ENCODE peak calls at places on chromosomes 16 and 17, in four cellular contexts. D is GM12878, O is A549, L is HepG2. P is an unnamed sample.

GRCh38 chr17:38579934-38580333 is 25.8 kb downstream of the SRCIN1 start:
- DNase-seq in O (peak), D (no peak), L (peak), P (peak)

GRCh38 chr16:88300463-88300835 is 82.3 kb upstream of the ZNF469 start:
- DNase-seq in D (no peak), O (no peak), L (no peak), P (no peak)

GRCh38 chr16:28596115-28596630 is 677 bp downstream of the SULT1A2 start:
- DNase-seq in D (no peak), L (peak), O (no peak), P (peak)

GRCh38 chr17:73564856-73565255 is 79.4 kb downstream of the SDK2 start:
- DNase-seq in D (no peak), O (no peak), L (no peak), P (no peak)

GRCh38 chr16:67155305-67156145 is 4.2 kb downstream of the TRADD start:
- DNase-seq in D (no peak), L (peak), O (peak), P (peak)

GRCh38 chr17:48330386-48330785 is 99.6 kb downstream of the SKAP1 start:
- DNase-seq in L (no peak), D (no peak), O (no peak), P (no peak)

GRCh38 chr16:66927012-66927436 is 1.7 kb upstream of the RRAD start:
- DNase-seq in L (peak), O (peak), D (no peak), P (no peak)

GRCh38 chr16:14289692-14290340 is 218.7 kb downstream of the MRTFB start:
- DNase-seq in L (peak), O (peak), D (no peak), P (peak)

GRCh38 chr16:25109643-25110042 is 1.9 kb upstream of the LCMT1 start:
- DNase-seq in L (peak), D (no peak), O (peak), P (no peak)

GRCh38 chr16:87297918-87298631 is 19.1 kb downstream of the C16orf95 start:
- DNase-seq in D (no peak), L (peak), O (peak), P (peak)

GRCh38 chr16:62018301-62019060 is 17.8 kb downstream of the CDH8 start:
- DNase-seq in O (no peak), D (no peak), L (no peak), P (no peak)

GRCh38 chr17:17300624-17301568 is 2.3 kb upstream of the NT5M start:
- DNase-seq in D (no peak), O (peak), L (no peak), P (no peak)
- TF ChIP-seq KDM1A in D (no peak), O (peak), L (no peak), P (no peak)

GRCh38 chr17:43830510-43831145 is 2.3 kb downstream of the MPP3 start:
- DNase-seq in L (no peak), O (no peak), D (no peak), P (no peak)

GRCh38 chr17:43832168-43832975 is 574 bp downstream of the MPP3 start:
- DNase-seq in L (peak), O (peak), D (no peak), P (peak)

GRCh38 chr17:43834106-43834505 is 1.2 kb upstream of the MPP3 start:
- DNase-seq in O (peak), D (no peak), L (no peak), P (no peak)

GRCh38 chr17:43831633-43832032 is 1.3 kb downstream of the MPP3 start:
- DNase-seq in O (no peak), L (no peak), D (no peak), P (no peak)

DNA sequence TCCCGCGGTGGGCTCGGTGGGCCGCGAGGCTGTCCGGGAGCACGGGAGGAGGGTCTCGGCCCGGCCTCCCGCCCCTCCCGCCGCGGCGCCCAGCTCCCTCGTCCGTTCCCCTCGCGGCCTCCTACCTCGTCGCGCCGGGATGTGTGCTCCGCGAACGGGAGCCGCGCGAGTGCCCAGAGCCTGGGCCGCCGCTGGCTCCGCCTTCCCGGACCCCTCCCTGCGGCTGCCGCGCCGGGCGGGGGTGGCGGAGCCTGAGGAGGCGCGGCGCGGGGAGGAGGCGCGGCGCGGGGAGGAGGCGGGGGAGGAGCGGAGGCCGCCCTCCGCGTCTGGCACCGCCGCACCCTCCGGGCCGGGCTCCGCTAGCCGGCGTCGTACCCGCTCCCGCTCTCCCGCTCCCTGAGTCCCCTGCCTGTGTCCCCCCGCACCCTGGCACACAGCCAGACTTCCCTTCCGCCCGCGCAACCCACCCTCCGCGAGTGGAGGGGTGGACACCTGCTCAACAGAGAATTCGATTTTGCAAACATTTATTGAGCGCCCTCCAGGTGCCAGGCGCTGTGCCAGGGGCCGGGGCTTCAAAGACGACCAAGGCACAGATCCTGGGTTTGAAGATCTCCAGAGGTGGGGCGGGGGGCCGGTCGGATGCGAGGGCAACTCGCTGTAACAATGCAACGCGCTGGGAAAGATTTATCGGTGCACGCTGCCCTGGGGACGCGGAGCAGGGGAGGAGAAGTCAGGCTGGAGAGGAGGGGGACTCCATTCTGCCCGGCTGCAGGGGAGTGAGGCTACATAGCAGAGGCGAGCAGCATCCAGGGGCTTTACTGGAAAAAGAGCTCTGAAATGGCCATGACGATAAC is at the start of gene MPP3:
- DNase-seq in O (peak), L (no peak), D (no peak), P (peak)
- TF ChIP-seq KDM1A in O (no peak), L (no peak), D (no peak), P (no peak)

DNA sequence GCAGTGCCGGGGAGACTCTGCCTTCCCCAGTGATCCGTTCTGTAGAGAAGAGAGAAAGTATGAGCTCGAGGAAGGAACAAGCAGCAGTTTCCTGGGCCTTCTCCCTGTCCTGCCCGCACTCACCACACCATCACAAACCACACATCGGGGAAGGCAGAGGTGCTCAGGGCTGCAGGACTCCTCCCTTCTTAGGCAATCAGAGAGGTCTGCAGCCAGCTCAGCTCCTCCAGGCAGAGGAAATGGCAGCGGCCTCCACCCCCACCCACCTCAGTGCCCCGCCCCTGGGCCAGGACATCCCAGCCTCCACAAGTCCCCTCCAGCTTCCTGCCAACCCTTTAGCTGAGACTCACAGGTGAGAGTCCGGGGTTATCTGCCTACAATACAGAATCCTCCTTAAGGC is 2.0 kb downstream of the ZNF319 start:
- DNase-seq in L (no peak), D (no peak), O (no peak), P (no peak)
- TF ChIP-seq KDM1A in L (no peak), D (no peak), O (no peak), P (no peak)

GRCh38 chr17:66737524-66737923 is 97.4 kb upstream of the CACNG5 start:
- DNase-seq in L (no peak), D (no peak), O (no peak), P (no peak)
- TF ChIP-seq KDM1A in L (no peak), D (no peak), O (no peak), P (no peak)

GRCh38 chr17:57008958-57009357 is 31.0 kb downstream of the SCPEP1 start:
- DNase-seq in L (no peak), D (no peak), O (no peak), P (no peak)

GRCh38 chr17:57010495-57010894 is 32.6 kb downstream of the SCPEP1 start:
- DNase-seq in O (no peak), L (no peak), D (no peak), P (no peak)

GRCh38 chr17:57006040-57006439 is 28.1 kb downstream of the SCPEP1 start:
- DNase-seq in O (no peak), L (no peak), D (no peak), P (no peak)

GRCh38 chr17:57011482-57012015 is 33.6 kb downstream of the SCPEP1 start:
- DNase-seq in L (no peak), D (no peak), O (no peak), P (no peak)

GRCh38 chr17:57009737-57010445 is 32.0 kb downstream of the SCPEP1 start:
- DNase-seq in L (peak), O (peak), D (peak), P (peak)
- TF ChIP-seq KDM1A in L (no peak), O (no peak), D (no peak), P (peak)

GRCh38 chr17:41512789-41513547 is 5.7 kb downstream of the KRT15 start:
- DNase-seq in L (no peak), D (no peak), O (no peak), P (no peak)
- TF ChIP-seq KDM1A in L (no peak), D (no peak), O (no peak), P (no peak)

P was measured in K562.